ENCODE peak calls at places on chromosome 7, in ten cellular contexts. One of them, this sample, is unnamed.

GRCh38 chr7:133540096-133540860 is 287.4 kb downstream of the EXOC4 start:
- DNase-seq in pancreas: no peak
- DNase-seq in fibroblast of pulmonary artery: no peak
- DNase-seq in cardiac fibroblast: no peak
- DNase-seq in neural progenitor cell: no peak
- DNase-seq in cardiac muscle cell: no peak
- DNase-seq in NB4: peak
- DNase-seq in heart right ventricle: no peak
- DNase-seq in brain microvascular endothelial cell: no peak
- DNase-seq in stomach: no peak
- DNase-seq in this sample: no peak

GRCh38 chr7:117149692-117150091 is 173.2 kb downstream of the WNT2 start:
- DNase-seq in cardiac fibroblast: no peak
- DNase-seq in heart right ventricle: no peak
- DNase-seq in fibroblast of pulmonary artery: no peak
- DNase-seq in cardiac muscle cell: no peak
- DNase-seq in NB4: no peak
- DNase-seq in brain microvascular endothelial cell: no peak
- DNase-seq in stomach: no peak
- DNase-seq in neural progenitor cell: no peak
- DNase-seq in pancreas: no peak
- DNase-seq in this sample: no peak

GRCh38 chr7:17123020-17123419 is 175.4 kb upstream of the AHR start:
- DNase-seq in cardiac fibroblast: peak
- DNase-seq in NB4: peak
- DNase-seq in cardiac muscle cell: peak
- DNase-seq in heart right ventricle: no peak
- DNase-seq in fibroblast of pulmonary artery: peak
- DNase-seq in stomach: no peak
- DNase-seq in neural progenitor cell: no peak
- DNase-seq in pancreas: no peak
- DNase-seq in brain microvascular endothelial cell: peak
- DNase-seq in this sample: peak

GRCh38 chr7:27593226-27593625 is 69.5 kb downstream of the HIBADH start:
- DNase-seq in NB4: no peak
- DNase-seq in pancreas: no peak
- DNase-seq in cardiac fibroblast: no peak
- DNase-seq in heart right ventricle: no peak
- DNase-seq in neural progenitor cell: no peak
- DNase-seq in fibroblast of pulmonary artery: no peak
- DNase-seq in brain microvascular endothelial cell: no peak
- DNase-seq in stomach: no peak
- DNase-seq in cardiac muscle cell: no peak
- DNase-seq in this sample: no peak

GRCh38 chr7:109806548-109806947 is 1236.9 kb downstream of the DNAJB9 start:
- DNase-seq in fibroblast of pulmonary artery: no peak
- DNase-seq in brain microvascular endothelial cell: no peak
- DNase-seq in cardiac muscle cell: no peak
- DNase-seq in stomach: no peak
- DNase-seq in pancreas: no peak
- DNase-seq in NB4: no peak
- DNase-seq in neural progenitor cell: no peak
- DNase-seq in heart right ventricle: no peak
- DNase-seq in cardiac fibroblast: no peak
- DNase-seq in this sample: no peak

GRCh38 chr7:139526578-139527544 is 3.4 kb downstream of the CLEC2L start:
- DNase-seq in cardiac muscle cell: peak
- DNase-seq in brain microvascular endothelial cell: peak
- DNase-seq in fibroblast of pulmonary artery: peak
- DNase-seq in pancreas: no peak
- DNase-seq in heart right ventricle: no peak
- DNase-seq in cardiac fibroblast: peak
- DNase-seq in neural progenitor cell: no peak
- DNase-seq in NB4: no peak
- DNase-seq in stomach: no peak
- DNase-seq in this sample: peak

GRCh38 chr7:92794386-92794785 is 42.0 kb downstream of the CDK6 start:
- DNase-seq in brain microvascular endothelial cell: no peak
- DNase-seq in heart right ventricle: no peak
- DNase-seq in NB4: no peak
- DNase-seq in cardiac muscle cell: no peak
- DNase-seq in cardiac fibroblast: no peak
- DNase-seq in fibroblast of pulmonary artery: no peak
- DNase-seq in neural progenitor cell: no peak
- DNase-seq in stomach: no peak
- DNase-seq in pancreas: no peak
- DNase-seq in this sample: no peak

GRCh38 chr7:1176891-1177373 is 16.9 kb upstream of the ZFAND2A start:
- DNase-seq in neural progenitor cell: peak
- DNase-seq in NB4: peak
- DNase-seq in cardiac fibroblast: peak
- DNase-seq in stomach: peak
- DNase-seq in brain microvascular endothelial cell: peak
- DNase-seq in pancreas: peak
- DNase-seq in heart right ventricle: peak
- DNase-seq in fibroblast of pulmonary artery: peak
- DNase-seq in cardiac muscle cell: peak
- DNase-seq in this sample: no peak

GRCh38 chr7:73903321-73904218 is 42.6 kb downstream of the TMEM270 start:
- DNase-seq in pancreas: no peak
- DNase-seq in cardiac fibroblast: no peak
- DNase-seq in stomach: no peak
- DNase-seq in fibroblast of pulmonary artery: no peak
- DNase-seq in heart right ventricle: no peak
- DNase-seq in neural progenitor cell: no peak
- DNase-seq in cardiac muscle cell: no peak
- DNase-seq in brain microvascular endothelial cell: no peak
- DNase-seq in NB4: no peak
- DNase-seq in this sample: no peak

GRCh38 chr7:25852249-25852994 is 299.6 kb upstream of the NFE2L3 start:
- DNase-seq in brain microvascular endothelial cell: no peak
- DNase-seq in heart right ventricle: no peak
- DNase-seq in cardiac muscle cell: peak
- DNase-seq in neural progenitor cell: peak
- DNase-seq in NB4: peak
- DNase-seq in pancreas: no peak
- DNase-seq in fibroblast of pulmonary artery: no peak
- DNase-seq in stomach: no peak
- DNase-seq in cardiac fibroblast: peak
- DNase-seq in this sample: no peak

GRCh38 chr7:43491984-43492383 is 90.9 kb upstream of the STK17A start:
- DNase-seq in cardiac muscle cell: peak
- DNase-seq in brain microvascular endothelial cell: peak
- DNase-seq in fibroblast of pulmonary artery: peak
- DNase-seq in neural progenitor cell: no peak
- DNase-seq in pancreas: no peak
- DNase-seq in stomach: no peak
- DNase-seq in cardiac fibroblast: peak
- DNase-seq in heart right ventricle: no peak
- DNase-seq in NB4: no peak
- DNase-seq in this sample: peak

GRCh38 chr7:12684186-12684585 is 3.2 kb upstream of the ARL4A start:
- DNase-seq in cardiac fibroblast: no peak
- DNase-seq in fibroblast of pulmonary artery: no peak
- DNase-seq in brain microvascular endothelial cell: no peak
- DNase-seq in cardiac muscle cell: no peak
- DNase-seq in neural progenitor cell: no peak
- DNase-seq in pancreas: no peak
- DNase-seq in NB4: no peak
- DNase-seq in stomach: no peak
- DNase-seq in heart right ventricle: no peak
- DNase-seq in this sample: no peak

GRCh38 chr7:12684733-12685132 is 2.7 kb upstream of the ARL4A start:
- DNase-seq in NB4: no peak
- DNase-seq in cardiac fibroblast: no peak
- DNase-seq in heart right ventricle: no peak
- DNase-seq in fibroblast of pulmonary artery: no peak
- DNase-seq in pancreas: no peak
- DNase-seq in cardiac muscle cell: no peak
- DNase-seq in neural progenitor cell: no peak
- DNase-seq in brain microvascular endothelial cell: no peak
- DNase-seq in stomach: no peak
- DNase-seq in this sample: no peak

GRCh38 chr7:12686234-12686893 is 1.1 kb upstream of the ARL4A start:
- DNase-seq in cardiac muscle cell: peak
- DNase-seq in heart right ventricle: peak
- DNase-seq in pancreas: peak
- DNase-seq in neural progenitor cell: peak
- DNase-seq in NB4: peak
- DNase-seq in stomach: peak
- DNase-seq in fibroblast of pulmonary artery: peak
- DNase-seq in cardiac fibroblast: peak
- DNase-seq in brain microvascular endothelial cell: peak
- DNase-seq in this sample: no peak

GRCh38 chr7:12686894-12687212 is 580 bp upstream of the ARL4A start:
- DNase-seq in cardiac fibroblast: no peak
- DNase-seq in brain microvascular endothelial cell: no peak
- DNase-seq in neural progenitor cell: no peak
- DNase-seq in cardiac muscle cell: no peak
- DNase-seq in heart right ventricle: no peak
- DNase-seq in fibroblast of pulmonary artery: no peak
- DNase-seq in pancreas: no peak
- DNase-seq in stomach: no peak
- DNase-seq in NB4: no peak
- DNase-seq in this sample: no peak

DNA sequence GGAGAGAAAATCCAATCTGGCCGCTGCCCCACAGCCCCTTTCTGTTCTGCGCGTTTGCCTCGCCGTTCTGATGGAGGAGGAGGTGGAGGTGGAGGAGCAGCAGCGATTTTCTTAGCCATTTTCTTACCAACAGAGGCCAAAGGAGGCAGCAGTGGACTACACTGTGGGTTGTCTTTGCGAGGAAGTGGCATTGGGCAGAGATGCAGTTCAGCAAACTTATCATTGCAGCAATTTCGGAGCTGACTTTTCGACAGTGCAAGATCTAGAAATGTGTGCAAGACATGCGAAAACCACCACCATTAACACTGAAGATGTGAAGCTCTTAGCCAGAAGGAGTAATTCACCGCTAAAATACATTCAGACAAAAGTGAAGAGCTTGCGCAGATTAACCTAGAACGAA is 1.9 kb upstream of the ARL4A start:
- DNase-seq in cardiac muscle cell: peak
- DNase-seq in neural progenitor cell: peak
- DNase-seq in pancreas: no peak
- DNase-seq in heart right ventricle: peak
- DNase-seq in fibroblast of pulmonary artery: peak
- DNase-seq in cardiac fibroblast: peak
- DNase-seq in brain microvascular endothelial cell: peak
- DNase-seq in NB4: peak
- DNase-seq in stomach: no peak
- DNase-seq in this sample: no peak
- TF ChIP-seq CTCF in cardiac muscle cell: peak
- TF ChIP-seq CTCF in neural progenitor cell: peak
- TF ChIP-seq CTCF in pancreas: no peak
- TF ChIP-seq CTCF in heart right ventricle: peak
- TF ChIP-seq CTCF in fibroblast of pulmonary artery: peak
- TF ChIP-seq CTCF in cardiac fibroblast: peak
- TF ChIP-seq CTCF in brain microvascular endothelial cell: peak
- TF ChIP-seq CTCF in NB4: peak
- TF ChIP-seq CTCF in stomach: no peak
- TF ChIP-seq CTCF in this sample: peak

GRCh38 chr7:155787171-155787851 is 25.0 kb downstream of the SHH start:
- DNase-seq in fibroblast of pulmonary artery: no peak
- DNase-seq in cardiac muscle cell: peak
- DNase-seq in neural progenitor cell: peak
- DNase-seq in stomach: no peak
- DNase-seq in pancreas: no peak
- DNase-seq in brain microvascular endothelial cell: no peak
- DNase-seq in cardiac fibroblast: peak
- DNase-seq in NB4: peak
- DNase-seq in heart right ventricle: no peak
- DNase-seq in this sample: no peak
- H3K4me3 ChIP-seq in fibroblast of pulmonary artery: peak
- H3K4me3 ChIP-seq in cardiac muscle cell: peak
- H3K4me3 ChIP-seq in neural progenitor cell: peak
- H3K4me3 ChIP-seq in stomach: peak
- H3K4me3 ChIP-seq in pancreas: peak
- H3K4me3 ChIP-seq in brain microvascular endothelial cell: peak
- H3K4me3 ChIP-seq in cardiac fibroblast: peak
- H3K4me3 ChIP-seq in NB4: peak
- H3K4me3 ChIP-seq in heart right ventricle: no peak
- H3K4me3 ChIP-seq in this sample: peak

GRCh38 chr7:44757739-44758138 is 9.1 kb downstream of the ZMIZ2 start:
- DNase-seq in stomach: no peak
- DNase-seq in cardiac fibroblast: no peak
- DNase-seq in pancreas: no peak
- DNase-seq in NB4: no peak
- DNase-seq in heart right ventricle: no peak
- DNase-seq in neural progenitor cell: no peak
- DNase-seq in fibroblast of pulmonary artery: no peak
- DNase-seq in cardiac muscle cell: no peak
- DNase-seq in brain microvascular endothelial cell: no peak
- DNase-seq in this sample: no peak

GRCh38 chr7:44762300-44762699 is 13.7 kb downstream of the ZMIZ2 start:
- DNase-seq in fibroblast of pulmonary artery: no peak
- DNase-seq in cardiac muscle cell: no peak
- DNase-seq in pancreas: no peak
- DNase-seq in stomach: no peak
- DNase-seq in cardiac fibroblast: no peak
- DNase-seq in heart right ventricle: no peak
- DNase-seq in NB4: no peak
- DNase-seq in neural progenitor cell: no peak
- DNase-seq in brain microvascular endothelial cell: no peak
- DNase-seq in this sample: no peak

GRCh38 chr7:44761207-44762161 is 12.8 kb downstream of the ZMIZ2 start:
- DNase-seq in fibroblast of pulmonary artery: no peak
- DNase-seq in stomach: peak
- DNase-seq in NB4: no peak
- DNase-seq in pancreas: no peak
- DNase-seq in cardiac fibroblast: peak
- DNase-seq in cardiac muscle cell: peak
- DNase-seq in brain microvascular endothelial cell: no peak
- DNase-seq in heart right ventricle: peak
- DNase-seq in neural progenitor cell: no peak
- DNase-seq in this sample: no peak

GRCh38 chr7:44759246-44759645 is 10.6 kb downstream of the ZMIZ2 start:
- DNase-seq in cardiac fibroblast: no peak
- DNase-seq in NB4: no peak
- DNase-seq in neural progenitor cell: no peak
- DNase-seq in cardiac muscle cell: no peak
- DNase-seq in stomach: no peak
- DNase-seq in heart right ventricle: no peak
- DNase-seq in fibroblast of pulmonary artery: no peak
- DNase-seq in pancreas: no peak
- DNase-seq in brain microvascular endothelial cell: no peak
- DNase-seq in this sample: no peak

GRCh38 chr7:44760034-44760580 is 11.5 kb downstream of the ZMIZ2 start:
- DNase-seq in fibroblast of pulmonary artery: no peak
- DNase-seq in cardiac fibroblast: no peak
- DNase-seq in stomach: no peak
- DNase-seq in NB4: no peak
- DNase-seq in brain microvascular endothelial cell: no peak
- DNase-seq in pancreas: no peak
- DNase-seq in neural progenitor cell: no peak
- DNase-seq in heart right ventricle: no peak
- DNase-seq in cardiac muscle cell: no peak
- DNase-seq in this sample: no peak
- TF ChIP-seq CTCF in fibroblast of pulmonary artery: no peak
- TF ChIP-seq CTCF in cardiac fibroblast: no peak
- TF ChIP-seq CTCF in stomach: no peak
- TF ChIP-seq CTCF in NB4: no peak
- TF ChIP-seq CTCF in brain microvascular endothelial cell: no peak
- TF ChIP-seq CTCF in pancreas: no peak
- TF ChIP-seq CTCF in neural progenitor cell: no peak
- TF ChIP-seq CTCF in heart right ventricle: no peak
- TF ChIP-seq CTCF in cardiac muscle cell: no peak
- TF ChIP-seq CTCF in this sample: no peak

GRCh38 chr7:158847451-158847866 is 8.9 kb upstream of the DYNC2I1 start:
- DNase-seq in cardiac muscle cell: peak
- DNase-seq in fibroblast of pulmonary artery: peak
- DNase-seq in neural progenitor cell: no peak
- DNase-seq in brain microvascular endothelial cell: no peak
- DNase-seq in heart right ventricle: no peak
- DNase-seq in pancreas: no peak
- DNase-seq in stomach: no peak
- DNase-seq in NB4: no peak
- DNase-seq in cardiac fibroblast: peak
- DNase-seq in this sample: no peak
- H3K4me3 ChIP-seq in cardiac muscle cell: no peak
- H3K4me3 ChIP-seq in fibroblast of pulmonary artery: peak
- H3K4me3 ChIP-seq in neural progenitor cell: no peak
- H3K4me3 ChIP-seq in brain microvascular endothelial cell: no peak
- H3K4me3 ChIP-seq in heart right ventricle: no peak
- H3K4me3 ChIP-seq in pancreas: no peak
- H3K4me3 ChIP-seq in stomach: no peak
- H3K4me3 ChIP-seq in NB4: no peak
- H3K4me3 ChIP-seq in cardiac fibroblast: no peak
- H3K4me3 ChIP-seq in this sample: no peak